ENCODE peak calls at places on chromosomes 3 and 15, in four cellular contexts. One of them, this sample, is unnamed. For H3K4me1, the result is how much of the 10 kb centered on the place peaks cover.

GRCh38 chr3:61371123-61371522 is 119.9 kb upstream of the FHIT start:
- DNase-seq in uterus: no peak
- DNase-seq in PC-9: no peak
- DNase-seq in right atrium auricular region: no peak
- DNase-seq in this sample: no peak

GRCh38 chr3:184380210-184380626 is 364 bp downstream of the CHRD start:
- DNase-seq in PC-9: no peak
- DNase-seq in right atrium auricular region: no peak
- DNase-seq in uterus: peak
- DNase-seq in this sample: peak

GRCh38 chr3:180284331-180285110 is 247.8 kb upstream of the PEX5L start:
- DNase-seq in PC-9: no peak
- DNase-seq in right atrium auricular region: no peak
- DNase-seq in uterus: no peak
- DNase-seq in this sample: no peak

GRCh38 chr3:31567036-31567435 is 34.3 kb downstream of the STT3B start:
- DNase-seq in right atrium auricular region: no peak
- DNase-seq in PC-9: no peak
- DNase-seq in uterus: no peak
- DNase-seq in this sample: no peak

GRCh38 chr15:58303236-58303635 is 128.6 kb upstream of the LIPC start:
- DNase-seq in uterus: no peak
- DNase-seq in PC-9: no peak
- DNase-seq in right atrium auricular region: no peak
- DNase-seq in this sample: no peak

GRCh38 chr3:45225465-45226205 is 452 bp downstream of the TMEM158 start:
- DNase-seq in PC-9: no peak
- DNase-seq in uterus: no peak
- DNase-seq in right atrium auricular region: no peak
- DNase-seq in this sample: no peak

GRCh38 chr3:193971268-193971751 is 164.6 kb upstream of the HES1 start:
- DNase-seq in right atrium auricular region: no peak
- DNase-seq in PC-9: peak
- DNase-seq in uterus: no peak
- DNase-seq in this sample: peak

GRCh38 chr3:33829720-33830119 is 31.3 kb downstream of the PDCD6IP start:
- DNase-seq in right atrium auricular region: no peak
- DNase-seq in PC-9: no peak
- DNase-seq in uterus: no peak
- DNase-seq in this sample: no peak

GRCh38 chr3:119809249-119810017 is 27.5 kb downstream of the NR1I2 start:
- DNase-seq in uterus: no peak
- DNase-seq in PC-9: no peak
- DNase-seq in right atrium auricular region: no peak
- DNase-seq in this sample: no peak

GRCh38 chr15:45588199-45588910 is 1.2 kb downstream of the BLOC1S6 start:
- DNase-seq in uterus: no peak
- DNase-seq in PC-9: no peak
- DNase-seq in right atrium auricular region: no peak
- DNase-seq in this sample: no peak

GRCh38 chr3:52038227-52038626 is 18.1 kb downstream of the DUSP7 start:
- DNase-seq in PC-9: no peak
- DNase-seq in uterus: no peak
- DNase-seq in right atrium auricular region: no peak
- DNase-seq in this sample: no peak

GRCh38 chr3:61783993-61784718 is 222.8 kb downstream of the PTPRG start:
- DNase-seq in PC-9: no peak
- DNase-seq in uterus: no peak
- DNase-seq in right atrium auricular region: no peak
- DNase-seq in this sample: no peak

GRCh38 chr15:83092309-83092976 is 15.0 kb upstream of the TM6SF1 start:
- DNase-seq in PC-9: no peak
- DNase-seq in right atrium auricular region: peak
- DNase-seq in uterus: peak
- DNase-seq in this sample: no peak

GRCh38 chr3:156782921-156783320 is 43.2 kb upstream of the LEKR1 start:
- DNase-seq in uterus: no peak
- DNase-seq in right atrium auricular region: no peak
- DNase-seq in PC-9: no peak
- DNase-seq in this sample: no peak

GRCh38 chr15:67127925-67128324 is 62.5 kb downstream of the SMAD3 start:
- DNase-seq in uterus: peak
- DNase-seq in PC-9: peak
- DNase-seq in right atrium auricular region: no peak
- DNase-seq in this sample: no peak

GRCh38 chr15:42772901-42773300 is 36.0 kb upstream of the CDAN1 start:
- DNase-seq in right atrium auricular region: no peak
- DNase-seq in PC-9: no peak
- DNase-seq in uterus: no peak
- DNase-seq in this sample: no peak

GRCh38 chr3:194364652-194365434 is 4.7 kb downstream of the LRRC15 start:
- DNase-seq in uterus: no peak
- DNase-seq in right atrium auricular region: no peak
- DNase-seq in PC-9: no peak
- DNase-seq in this sample: peak

GRCh38 chr15:36468746-36469145 is 110.7 kb upstream of the CDIN1 start:
- DNase-seq in right atrium auricular region: no peak
- DNase-seq in uterus: no peak
- DNase-seq in PC-9: no peak
- DNase-seq in this sample: no peak

GRCh38 chr15:67931861-67932260 is 92.0 kb upstream of the RNU6-1 start:
- DNase-seq in PC-9: no peak
- DNase-seq in uterus: no peak
- DNase-seq in right atrium auricular region: peak
- DNase-seq in this sample: no peak

GRCh38 chr15:85500729-85501128 is 120.3 kb downstream of the AKAP13 start:
- DNase-seq in right atrium auricular region: no peak
- DNase-seq in uterus: peak
- DNase-seq in PC-9: no peak
- DNase-seq in this sample: no peak

GRCh38 chr15:80179025-80179759 is 26.4 kb downstream of the FAH start:
- DNase-seq in PC-9: peak
- DNase-seq in right atrium auricular region: no peak
- DNase-seq in uterus: no peak
- DNase-seq in this sample: no peak

GRCh38 chr15:61389334-61390028 is 160.4 kb upstream of the RORA start:
- DNase-seq in uterus: no peak
- DNase-seq in right atrium auricular region: no peak
- DNase-seq in PC-9: no peak
- DNase-seq in this sample: no peak

GRCh38 chr15:47460775-47461174 is 256.5 kb upstream of the SEMA6D start:
- DNase-seq in right atrium auricular region: no peak
- DNase-seq in uterus: no peak
- DNase-seq in PC-9: no peak
- DNase-seq in this sample: no peak

GRCh38 chr15:74128785-74129350 is 1.5 kb upstream of the ISLR2 start:
- DNase-seq in PC-9: no peak
- DNase-seq in uterus: no peak
- DNase-seq in right atrium auricular region: no peak
- DNase-seq in this sample: no peak

GRCh38 chr15:77376770-77377169 is 43.1 kb downstream of the PEAK1 start:
- DNase-seq in PC-9: no peak
- DNase-seq in uterus: no peak
- DNase-seq in right atrium auricular region: no peak
- DNase-seq in this sample: no peak

GRCh38 chr15:34812369-34812768 is 17.0 kb upstream of the ACTC1 start:
- DNase-seq in PC-9: no peak
- DNase-seq in uterus: no peak
- DNase-seq in right atrium auricular region: no peak
- DNase-seq in this sample: no peak

GRCh38 chr15:93420050-93420452 is 331.0 kb upstream of the RGMA start:
- DNase-seq in PC-9: no peak
- DNase-seq in uterus: no peak
- DNase-seq in right atrium auricular region: no peak
- DNase-seq in this sample: no peak

GRCh38 chr15:83694030-83694429 is 40.1 kb downstream of the ADAMTSL3 start:
- DNase-seq in PC-9: no peak
- DNase-seq in uterus: peak
- DNase-seq in right atrium auricular region: no peak
- DNase-seq in this sample: no peak

GRCh38 chr15:32004249-32004648 is 26.1 kb upstream of the CHRNA7 start:
- DNase-seq in PC-9: no peak
- DNase-seq in right atrium auricular region: no peak
- DNase-seq in uterus: no peak
- DNase-seq in this sample: no peak

GRCh38 chr3:64575211-64575844 is 112.5 kb downstream of the ADAMTS9 start:
- DNase-seq in PC-9: no peak
- DNase-seq in uterus: no peak
- DNase-seq in right atrium auricular region: no peak
- DNase-seq in this sample: no peak

GRCh38 chr15:44289352-44289790 is 852 bp downstream of the GOLM2 start:
- DNase-seq in right atrium auricular region: no peak
- DNase-seq in uterus: no peak
- DNase-seq in PC-9: no peak
- DNase-seq in this sample: no peak

GRCh38 chr3:193974147-193974546 is 161.8 kb upstream of the HES1 start:
- DNase-seq in right atrium auricular region: no peak
- DNase-seq in uterus: no peak
- DNase-seq in PC-9: no peak
- DNase-seq in this sample: no peak

GRCh38 chr3:24259901-24260512 is 234.6 kb downstream of the THRB start:
- DNase-seq in right atrium auricular region: no peak
- DNase-seq in PC-9: no peak
- DNase-seq in uterus: peak
- DNase-seq in this sample: no peak

GRCh38 chr3:72144773-72145505 is 360.0 kb upstream of the PROK2 start:
- DNase-seq in uterus: no peak
- DNase-seq in PC-9: no peak
- DNase-seq in right atrium auricular region: no peak
- DNase-seq in this sample: no peak

GRCh38 chr3:193095366-193095765 is 145.7 kb upstream of the PLAAT1 start:
- DNase-seq in right atrium auricular region: no peak
- DNase-seq in PC-9: no peak
- DNase-seq in uterus: no peak
- DNase-seq in this sample: no peak

GRCh38 chr3:12116892-12117291 is 41.8 kb downstream of the TIMP4 start:
- DNase-seq in right atrium auricular region: no peak
- DNase-seq in uterus: no peak
- DNase-seq in PC-9: no peak
- DNase-seq in this sample: no peak

GRCh38 chr3:60147249-60147648 is 1097.4 kb upstream of the CFAP20DC start:
- DNase-seq in PC-9: no peak
- DNase-seq in right atrium auricular region: no peak
- DNase-seq in uterus: no peak
- DNase-seq in this sample: no peak

GRCh38 chr3:179750720-179751328 is 98.0 kb downstream of the USP13 start:
- DNase-seq in uterus: no peak
- DNase-seq in PC-9: no peak
- DNase-seq in right atrium auricular region: no peak
- DNase-seq in this sample: no peak

GRCh38 chr3:37111199-37111598 is 63.2 kb downstream of the LRRFIP2 start:
- DNase-seq in uterus: no peak
- DNase-seq in right atrium auricular region: no peak
- DNase-seq in PC-9: no peak
- DNase-seq in this sample: no peak

GRCh38 chr3:168707900-168708299 is 612.2 kb upstream of the GOLIM4 start:
- DNase-seq in uterus: no peak
- DNase-seq in right atrium auricular region: no peak
- DNase-seq in PC-9: no peak
- DNase-seq in this sample: no peak
- H3K4me3 ChIP-seq in uterus: no peak
- H3K4me3 ChIP-seq in right atrium auricular region: no peak
- H3K4me3 ChIP-seq in PC-9: no peak
- H3K4me3 ChIP-seq in this sample: no peak

GRCh38 chr15:63051701-63052066 is 9.1 kb downstream of the TPM1 start:
- DNase-seq in PC-9: no peak
- DNase-seq in right atrium auricular region: no peak
- DNase-seq in uterus: no peak
- DNase-seq in this sample: no peak
- H3K4me1 ChIP-seq in PC-9: under half
- H3K4me1 ChIP-seq in right atrium auricular region: under half
- H3K4me1 ChIP-seq in uterus: under half
- H3K4me1 ChIP-seq in this sample: half or more

DNA sequence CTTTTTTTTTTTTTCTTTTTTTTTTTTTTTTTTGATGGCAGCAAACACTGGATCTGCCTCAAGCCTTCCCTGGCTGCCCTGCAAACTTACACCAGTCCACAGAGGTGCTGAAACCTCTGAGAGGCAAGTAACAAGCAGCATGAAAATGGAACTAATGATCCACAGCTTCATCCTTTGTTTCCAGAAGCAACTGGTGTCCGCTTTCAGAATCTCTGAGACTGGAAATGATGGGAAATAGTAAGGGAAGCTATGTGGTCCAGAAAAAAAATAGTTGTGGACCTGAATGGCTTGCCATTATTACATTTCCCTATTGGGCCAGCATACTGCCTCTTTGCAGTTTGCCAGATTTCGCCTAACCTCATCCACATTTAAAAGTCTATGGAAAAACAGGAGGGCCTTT is 134.2 kb downstream of the TMCO5A start:
- DNase-seq in uterus: no peak
- DNase-seq in PC-9: no peak
- DNase-seq in right atrium auricular region: no peak
- DNase-seq in this sample: no peak
- TF ChIP-seq CTCF in uterus: no peak
- TF ChIP-seq CTCF in PC-9: no peak
- TF ChIP-seq CTCF in right atrium auricular region: no peak
- TF ChIP-seq CTCF in this sample: no peak

GRCh38 chr3:25633919-25634318 is 30.8 kb downstream of the TOP2B start:
- DNase-seq in right atrium auricular region: no peak
- DNase-seq in PC-9: no peak
- DNase-seq in uterus: no peak
- DNase-seq in this sample: no peak
- H3K4me3 ChIP-seq in right atrium auricular region: no peak
- H3K4me3 ChIP-seq in PC-9: no peak
- H3K4me3 ChIP-seq in uterus: no peak
- H3K4me3 ChIP-seq in this sample: no peak

GRCh38 chr3:56781762-56782161 is 20.0 kb downstream of the ARHGEF3 start:
- DNase-seq in PC-9: no peak
- DNase-seq in uterus: no peak
- DNase-seq in right atrium auricular region: no peak
- DNase-seq in this sample: no peak
- H3K4me1 ChIP-seq in PC-9: under half
- H3K4me1 ChIP-seq in uterus: under half
- H3K4me1 ChIP-seq in right atrium auricular region: under half
- H3K4me1 ChIP-seq in this sample: under half

This sample was measured in mucosa of descending colon.